ENCODE peak calls at places on chromosomes 11 and 22, in five cellular contexts. One of them, this sample, is unnamed.

GRCh38 chr11:1292644-1293618 is 16.5 kb downstream of the TOLLIP start:
- DNase-seq in CD8-positive, alpha-beta T cell: no peak
- DNase-seq in breast epithelium: peak
- DNase-seq in germinal center: no peak
- DNase-seq in lung microvascular endothelial cell: peak
- DNase-seq in this sample: no peak

GRCh38 chr11:32164836-32165235 is 74.0 kb downstream of the RCN1 start:
- DNase-seq in CD8-positive, alpha-beta T cell: no peak
- DNase-seq in breast epithelium: no peak
- DNase-seq in germinal center: no peak
- DNase-seq in lung microvascular endothelial cell: no peak
- DNase-seq in this sample: no peak

GRCh38 chr22:21657361-21658118 is 8.3 kb upstream of the PPIL2 start:
- DNase-seq in CD8-positive, alpha-beta T cell: peak
- DNase-seq in breast epithelium: no peak
- DNase-seq in germinal center: peak
- DNase-seq in lung microvascular endothelial cell: peak
- DNase-seq in this sample: peak

GRCh38 chr11:110573411-110573810 is 138.8 kb downstream of the ARHGAP20 start:
- DNase-seq in CD8-positive, alpha-beta T cell: no peak
- DNase-seq in breast epithelium: no peak
- DNase-seq in germinal center: no peak
- DNase-seq in lung microvascular endothelial cell: no peak
- DNase-seq in this sample: no peak

GRCh38 chr11:3947084-3947483 is 91.6 kb downstream of the STIM1 start:
- DNase-seq in CD8-positive, alpha-beta T cell: peak
- DNase-seq in breast epithelium: no peak
- DNase-seq in germinal center: peak
- DNase-seq in lung microvascular endothelial cell: peak
- DNase-seq in this sample: no peak

GRCh38 chr11:64264371-64264852 is 13.1 kb downstream of the PLCB3 start:
- DNase-seq in CD8-positive, alpha-beta T cell: no peak
- DNase-seq in breast epithelium: no peak
- DNase-seq in germinal center: no peak
- DNase-seq in lung microvascular endothelial cell: no peak
- DNase-seq in this sample: no peak

GRCh38 chr22:35156945-35157344 is 91.0 kb downstream of the ISX start:
- DNase-seq in CD8-positive, alpha-beta T cell: no peak
- DNase-seq in breast epithelium: no peak
- DNase-seq in germinal center: no peak
- DNase-seq in lung microvascular endothelial cell: no peak
- DNase-seq in this sample: no peak

GRCh38 chr22:35777335-35777975 is 59.8 kb downstream of the APOL5 start:
- DNase-seq in CD8-positive, alpha-beta T cell: no peak
- DNase-seq in breast epithelium: no peak
- DNase-seq in germinal center: no peak
- DNase-seq in lung microvascular endothelial cell: peak
- DNase-seq in this sample: no peak

GRCh38 chr11:3879967-3880542 is 24.6 kb downstream of the STIM1 start:
- DNase-seq in CD8-positive, alpha-beta T cell: no peak
- DNase-seq in breast epithelium: no peak
- DNase-seq in germinal center: no peak
- DNase-seq in lung microvascular endothelial cell: peak
- DNase-seq in this sample: no peak

GRCh38 chr11:74019860-74020259 is 11.0 kb upstream of the UCP3 start:
- DNase-seq in CD8-positive, alpha-beta T cell: no peak
- DNase-seq in breast epithelium: no peak
- DNase-seq in germinal center: no peak
- DNase-seq in lung microvascular endothelial cell: no peak
- DNase-seq in this sample: no peak

GRCh38 chr22:24433868-24434471 is 6.6 kb downstream of the ADORA2A start:
- DNase-seq in CD8-positive, alpha-beta T cell: no peak
- DNase-seq in breast epithelium: no peak
- DNase-seq in germinal center: peak
- DNase-seq in lung microvascular endothelial cell: peak
- DNase-seq in this sample: no peak

GRCh38 chr11:64544616-64545296 is 46.3 kb upstream of the SLC22A12 start:
- DNase-seq in CD8-positive, alpha-beta T cell: no peak
- DNase-seq in breast epithelium: no peak
- DNase-seq in germinal center: no peak
- DNase-seq in lung microvascular endothelial cell: no peak
- DNase-seq in this sample: no peak

GRCh38 chr11:61760946-61761345 is 8.5 kb downstream of the MYRF start:
- DNase-seq in CD8-positive, alpha-beta T cell: no peak
- DNase-seq in breast epithelium: no peak
- DNase-seq in germinal center: no peak
- DNase-seq in lung microvascular endothelial cell: no peak
- DNase-seq in this sample: peak